ENCODE peak calls at places on chromosomes 5 and 9, in eight cellular contexts. O, I, W, D, V, U, Z and S are unnamed samples.

GRCh38 chr5:140223567-140223966 is 48.6 kb downstream of the CYSTM1 start:
- DNase-seq in O (no peak), I (no peak), W (no peak), D (no peak), V (no peak), U (no peak), Z (no peak), S (no peak)

GRCh38 chr5:116355819-116356601 is 218.6 kb downstream of the SEMA6A start:
- DNase-seq in O (no peak), I (no peak), W (no peak), D (no peak), V (no peak), U (peak; percentile 5), Z (no peak), S (no peak)

GRCh38 chr5:120609570-120609969 is 145.5 kb downstream of the PRR16 start:
- DNase-seq in O (no peak), I (no peak), W (no peak), D (no peak), V (peak; percentile 63), U (peak; percentile 46), Z (no peak), S (no peak)

GRCh38 chr5:97162045-97162444 is 19.6 kb upstream of the LIX1 start:
- DNase-seq in O (peak; percentile 91), I (no peak), W (no peak), D (peak; percentile 40), V (peak; percentile 73), U (peak; percentile 68), Z (no peak), S (peak; percentile 7)

GRCh38 chr9:122051401-122052346 is 41.4 kb downstream of the TTLL11 start:
- DNase-seq in O (no peak), I (no peak), W (no peak), D (no peak), V (peak; percentile 67), U (peak; percentile 75), Z (no peak), S (no peak)

GRCh38 chr5:144191998-144192397 is 21.3 kb downstream of the KCTD16 start:
- DNase-seq in O (peak; percentile 87), I (peak; percentile 15), W (no peak), D (no peak), V (peak; percentile 81), U (peak; percentile 73), Z (no peak), S (peak; percentile 7)

GRCh38 chr5:560792-561166 is 36.5 kb upstream of the SLC9A3 start:
- DNase-seq in O (no peak), I (no peak), W (no peak), D (no peak), V (no peak), U (no peak), Z (no peak), S (no peak)

GRCh38 chr5:54719384-54720306 is 202.1 kb downstream of the SNX18 start:
- DNase-seq in O (peak; percentile 79), I (no peak), W (no peak), D (no peak), V (peak; percentile 83), U (peak; percentile 78), Z (no peak), S (no peak)

GRCh38 chr5:135333737-135334515 is 65.1 kb downstream of the MACROH2A1 start:
- DNase-seq in O (no peak), I (no peak), W (no peak), D (no peak), V (no peak), U (peak; percentile 43), Z (no peak), S (no peak)

GRCh38 chr9:92138157-92138959 is 23.1 kb upstream of the SPTLC1 start:
- DNase-seq in O (peak; percentile 62), I (peak; percentile 64), W (no peak), D (peak; percentile 60), V (peak; percentile 57), U (peak; percentile 37), Z (no peak), S (peak; percentile 40)

GRCh38 chr9:2015581-2016410 is 649 bp downstream of the SMARCA2 start:
- DNase-seq in O (peak; percentile 34), I (peak; percentile 43), W (peak; percentile 65), D (peak; percentile 59), V (peak; percentile 27), U (peak; percentile 51), Z (peak; percentile 85), S (peak; percentile 23)

GRCh38 chr9:88927510-88927909 is 63.8 kb upstream of the S1PR3 start:
- DNase-seq in O (no peak), I (no peak), W (no peak), D (no peak), V (no peak), U (no peak), Z (no peak), S (no peak)

GRCh38 chr9:76996700-76997099 is 22.8 kb upstream of the FOXB2 start:
- DNase-seq in O (peak; percentile 51), I (no peak), W (no peak), D (peak; percentile 6), V (peak; percentile 22), U (peak; percentile 25), Z (no peak), S (no peak)

GRCh38 chr9:133683494-133684460 is 47.6 kb downstream of the DBH start:
- DNase-seq in O (peak; percentile 29), I (peak; percentile 52), W (no peak), D (no peak), V (no peak), U (peak; percentile 18), Z (no peak), S (peak; percentile 69)

GRCh38 chr5:139895647-139896046 is 100.0 kb downstream of the PSD2 start:
- DNase-seq in O (no peak), I (no peak), W (no peak), D (no peak), V (no peak), U (no peak), Z (no peak), S (no peak)

GRCh38 chr5:145493435-145493834 is 341.7 kb downstream of the PRELID2 start:
- DNase-seq in O (no peak), I (no peak), W (no peak), D (no peak), V (no peak), U (no peak), Z (no peak), S (no peak)

GRCh38 chr9:131678499-131679111 is 61.3 kb downstream of the RAPGEF1 start:
- DNase-seq in O (peak; percentile 89), I (peak; percentile 70), W (no peak), D (peak; percentile 25), V (peak; percentile 98), U (peak; percentile 98), Z (peak; percentile 90), S (peak; percentile 71)

GRCh38 chr5:1002271-1002546 is 6.4 kb upstream of the NKD2 start:
- DNase-seq in O (no peak), I (no peak), W (no peak), D (no peak), V (no peak), U (no peak), Z (no peak), S (no peak)

GRCh38 chr5:9324348-9325056 is 221.4 kb downstream of the SEMA5A start:
- DNase-seq in O (peak; percentile 88), I (no peak), W (no peak), D (no peak), V (no peak), U (peak; percentile 48), Z (no peak), S (no peak)

GRCh38 chr5:169627551-169627950 is 9.5 kb upstream of the DOCK2 start:
- DNase-seq in O (no peak), I (no peak), W (no peak), D (no peak), V (no peak), U (no peak), Z (no peak), S (no peak)